ENCODE peak calls at places on chromosomes 5 and 9, in four cellular contexts. G is HCT116, N is HepG2, X is K562. K is an unnamed sample.
A peak's percentile ranks its signal among the peaks of the same experiment; 100 is the strongest.

GRCh38 chr5:67515020-67515689 is 318.6 kb upstream of the CD180 start:
- DNase-seq in G (no peak), N (no peak), X (no peak), K (no peak)

GRCh38 chr9:135101068-135101410 is 13.6 kb downstream of the OLFM1 start:
- DNase-seq in G (no peak), N (no peak), X (no peak), K (no peak)

GRCh38 chr5:71887680-71888079 is 168.6 kb downstream of the CARTPT start:
- DNase-seq in G (peak; percentile 77), N (peak; percentile 70), X (peak; percentile 68), K (no peak)

GRCh38 chr5:1011741-1012315 is 3.2 kb downstream of the NKD2 start:
- DNase-seq in G (no peak), N (no peak), X (no peak), K (no peak)

GRCh38 chr5:24832021-24832420 is 187.2 kb upstream of the CDH10 start:
- DNase-seq in G (no peak), N (no peak), X (no peak), K (no peak)

GRCh38 chr9:27192291-27192960 is 83.4 kb downstream of the TEK start:
- DNase-seq in G (no peak), N (no peak), X (no peak), K (no peak)

GRCh38 chr9:16258708-16259107 is 611.8 kb downstream of the BNC2 start:
- DNase-seq in G (no peak), N (no peak), X (no peak), K (no peak)

GRCh38 chr5:18305288-18305899 is 671.1 kb downstream of the TAF11L14 start:
- DNase-seq in G (no peak), N (peak; percentile 13), X (peak; percentile 15), K (peak; percentile 53)

GRCh38 chr5:95022967-95023695 is 261.8 kb downstream of the MCTP1 start:
- DNase-seq in G (no peak), N (no peak), X (no peak), K (no peak)

GRCh38 chr9:127863179-127863578 is 8.7 kb upstream of the ENG start:
- DNase-seq in G (no peak), N (no peak), X (no peak), K (no peak)

GRCh38 chr9:70262384-70262783 is 3.6 kb downstream of the SMC5 start:
- DNase-seq in G (no peak), N (no peak), X (no peak), K (no peak)

GRCh38 chr9:37943329-37944265 is 39.7 kb upstream of the SLC25A51 start:
- DNase-seq in G (peak; percentile 68), N (no peak), X (no peak), K (no peak)

GRCh38 chr9:21558627-21559401 is 76.7 kb upstream of the IFNE start:
- DNase-seq in G (no peak), N (no peak), X (no peak), K (no peak)

GRCh38 chr5:155839251-155840037 is 487.5 kb upstream of the SGCD start:
- DNase-seq in G (no peak), N (no peak), X (no peak), K (no peak)

DNA sequence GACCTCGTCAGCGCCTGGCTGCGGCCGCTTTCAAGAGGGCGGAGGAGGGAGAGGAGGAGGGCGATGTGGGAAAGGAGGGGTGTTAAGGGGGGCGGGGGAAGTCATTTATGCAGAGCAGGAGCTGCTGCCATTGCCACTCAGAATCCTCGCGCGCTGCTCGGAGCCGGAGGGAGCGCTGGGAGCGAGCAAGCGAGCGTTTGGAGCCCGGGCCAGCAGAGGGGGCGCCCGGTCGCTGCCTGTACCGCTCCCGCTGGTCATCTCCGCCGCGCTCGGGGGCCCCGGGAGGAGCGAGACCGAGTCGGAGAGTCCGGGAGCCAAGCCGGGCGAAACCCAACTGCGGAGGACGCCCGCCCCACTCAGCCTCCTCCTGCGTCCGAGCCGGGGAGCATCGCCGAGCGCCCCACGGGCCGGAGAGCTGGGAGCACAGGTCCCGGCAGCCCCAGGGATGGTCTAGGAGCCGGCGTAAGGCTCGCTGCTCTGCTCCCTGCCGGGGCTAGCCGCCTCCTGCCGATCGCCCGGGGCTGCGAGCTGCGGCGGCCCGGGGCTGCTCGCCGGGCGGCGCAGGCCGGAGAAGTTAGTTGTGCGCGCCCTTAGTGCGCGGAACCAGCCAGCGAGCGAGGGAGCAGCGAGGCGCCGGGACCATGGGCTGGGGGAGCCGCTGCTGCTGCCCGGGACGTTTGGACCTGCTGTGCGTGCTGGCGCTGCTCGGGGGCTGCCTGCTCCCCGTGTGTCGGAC is at the start of gene PCSK5:
- DNase-seq in G (peak; percentile 86), N (peak; percentile 58), X (peak; percentile 47), K (no peak)
- TF ChIP-seq REST in G (no peak), N (no peak), X (no peak), K (no peak)

DNA sequence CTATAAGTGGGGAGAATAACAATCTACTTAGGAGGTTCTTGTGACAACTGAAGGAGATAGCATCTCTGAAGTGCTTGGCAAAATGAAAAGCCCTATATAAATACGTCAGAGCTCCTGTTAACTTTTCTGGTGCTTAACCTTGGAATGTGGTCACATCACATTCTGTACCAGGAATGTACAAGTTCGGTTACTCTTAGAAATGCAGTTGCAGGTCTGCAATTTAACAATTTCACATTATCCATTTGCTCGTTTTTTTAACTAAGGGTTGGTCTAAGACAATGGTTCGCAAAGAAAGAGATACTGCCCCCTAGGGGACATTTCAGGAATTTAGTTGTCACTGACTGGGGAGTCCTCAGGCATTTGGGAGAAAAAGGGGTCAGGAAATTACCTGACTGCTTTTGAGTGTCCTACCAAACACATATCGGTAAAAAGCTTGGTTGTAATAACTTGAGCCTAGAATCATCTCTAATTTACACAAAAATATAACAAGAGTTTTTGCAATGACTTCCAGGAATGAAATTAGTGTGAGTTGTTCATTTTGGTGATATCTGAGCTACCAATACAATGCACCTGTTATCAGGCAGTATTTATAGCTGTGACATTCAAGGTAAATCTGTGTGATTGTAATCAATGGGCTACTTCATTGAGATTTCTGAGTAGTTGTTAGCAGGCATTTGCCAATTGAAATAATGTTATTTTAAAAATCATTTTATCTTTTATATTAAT is 5.4 kb upstream of the HBEGF start:
- DNase-seq in G (peak; percentile 61), N (peak; percentile 65), X (peak; percentile 68), K (peak; percentile 66)
- H3K27ac ChIP-seq in G (no peak overlapping the region), N (no peak overlapping the region), X (no peak overlapping the region), K (no peak overlapping the region)

DNA sequence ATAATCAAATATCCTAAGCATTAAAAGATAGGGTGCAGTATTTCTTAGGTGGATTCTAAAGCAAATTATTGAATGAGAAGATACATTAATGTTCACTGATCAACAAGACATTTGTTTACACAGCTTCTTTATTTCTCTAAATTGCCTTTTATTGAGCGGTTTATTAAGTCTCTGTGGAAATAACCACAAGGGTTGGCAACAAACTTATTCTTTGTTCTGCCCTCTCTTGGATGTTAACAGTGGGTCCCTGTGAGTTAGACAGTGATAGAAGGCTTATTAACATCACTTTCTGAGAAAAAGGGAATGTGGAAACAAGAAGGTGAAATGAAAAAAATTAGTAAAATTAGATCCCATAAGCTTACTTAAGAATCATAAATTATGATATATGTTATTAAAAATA is 82.7 kb upstream of the C6 start:
- DNase-seq in G (no peak), N (no peak), X (no peak), K (no peak)
- TF ChIP-seq TCF7L2 in G (no peak), N (no peak), X (no peak), K (no peak)

GRCh38 chr5:146643805-146644204 is 127.8 kb upstream of the GPR151 start:
- DNase-seq in G (no peak), N (no peak), X (no peak), K (no peak)

GRCh38 chr5:146646441-146646840 is 130.5 kb upstream of the GPR151 start:
- DNase-seq in G (no peak), N (no peak), X (no peak), K (no peak)

GRCh38 chr5:146644811-146645210 is 128.8 kb upstream of the GPR151 start:
- DNase-seq in G (no peak), N (no peak), X (no peak), K (no peak)

GRCh38 chr5:146647656-146648199 is 131.7 kb upstream of the GPR151 start:
- DNase-seq in G (no peak), N (no peak), X (no peak), K (no peak)

DNA sequence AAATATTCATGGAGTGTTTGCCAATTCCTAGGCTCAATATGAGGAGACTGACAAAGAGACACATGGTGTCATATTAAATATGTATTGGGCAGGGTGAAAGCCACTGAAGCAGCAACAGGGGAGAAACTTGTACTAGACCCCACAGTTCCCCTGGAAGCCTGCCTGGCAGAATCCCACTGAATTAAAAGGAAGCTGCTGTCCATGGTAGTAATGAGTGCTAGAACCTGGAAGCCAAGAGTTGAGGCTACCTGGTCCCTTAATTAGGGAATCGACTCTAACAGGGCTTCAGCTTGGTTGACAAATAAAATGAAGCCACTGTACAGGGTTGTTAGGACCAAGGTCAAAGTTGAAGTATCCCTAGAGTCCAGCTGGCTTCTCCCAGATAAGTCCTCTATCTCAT is 129.4 kb upstream of the GPR151 start:
- DNase-seq in G (no peak), N (no peak), X (no peak), K (no peak)
- TF ChIP-seq REST in G (peak; percentile 58), N (peak; percentile 24), X (no peak), K (peak; percentile 81)

K was measured in Panc1.